ENCODE peak calls at places on chromosomes 16 and 17, in seven cellular contexts. X is pancreas, M is right atrium auricular region, H is Peyer's patch, O is fibroblast of mammary gland, D is AG09309, N is GM12878. I is an unnamed sample.

GRCh38 chr16:29821663-29822115 is 1.4 kb downstream of the MVP start:
- DNase-seq in X (peak; percentile 43), M (no peak), H (peak; percentile 76), O (peak; percentile 87), D (no peak), N (no peak), I (no peak)

GRCh38 chr17:82900741-82901140 is 60.9 kb upstream of the ZNF750 start:
- DNase-seq in X (no peak), M (no peak), H (no peak), O (peak; percentile 40), D (peak; percentile 40), N (no peak), I (no peak)

GRCh38 chr17:49515196-49515770 is 20.2 kb downstream of the NGFR start:
- DNase-seq in X (peak; percentile 91), M (peak; percentile 92), H (peak; percentile 80), O (peak; percentile 99), D (peak; percentile 88), N (peak; percentile 55), I (peak; percentile 90)

GRCh38 chr17:1736348-1737281 is 6.1 kb upstream of the SERPINF2 start:
- DNase-seq in X (no peak), M (no peak), H (peak; percentile 79), O (peak; percentile 85), D (peak; percentile 17), N (no peak), I (peak; percentile 95)

GRCh38 chr17:7191571-7192270 is 12.6 kb upstream of the ASGR1 start:
- DNase-seq in X (peak; percentile 47), M (no peak), H (no peak), O (peak; percentile 37), D (no peak), N (no peak), I (peak; percentile 79)

GRCh38 chr17:41101586-41102259 is at the start of gene KRTAP4-16:
- DNase-seq in X (no peak), M (no peak), H (no peak), O (no peak), D (no peak), N (no peak), I (no peak)

GRCh38 chr16:8761078-8761477 is 36.4 kb downstream of the TMEM186 start:
- DNase-seq in X (no peak), M (no peak), H (no peak), O (no peak), D (no peak), N (no peak), I (no peak)

GRCh38 chr16:81318711-81319110 is 3.9 kb downstream of the GAN start:
- DNase-seq in X (no peak), M (no peak), H (no peak), O (no peak), D (no peak), N (no peak), I (no peak)

GRCh38 chr16:27475561-27475960 is 73.6 kb downstream of the IL21R start:
- DNase-seq in X (no peak), M (no peak), H (no peak), O (peak; percentile 84), D (peak; percentile 63), N (no peak), I (no peak)

GRCh38 chr17:83198366-83199341 is 119.2 kb downstream of the METRNL start:
- DNase-seq in X (no peak), M (no peak), H (peak; percentile 53), O (no peak), D (no peak), N (no peak), I (peak; percentile 13)

GRCh38 chr17:78958556-78959191 is 21.0 kb downstream of the LGALS3BP start:
- DNase-seq in X (no peak), M (no peak), H (peak; percentile 77), O (no peak), D (no peak), N (no peak), I (no peak)

GRCh38 chr16:65991149-65991701 is 375.3 kb upstream of the CDH5 start:
- DNase-seq in X (no peak), M (no peak), H (no peak), O (no peak), D (no peak), N (no peak), I (no peak)

GRCh38 chr16:89318430-89318758 is 100.9 kb downstream of the ZNF778 start:
- DNase-seq in X (peak; percentile 13), M (no peak), H (no peak), O (no peak), D (no peak), N (no peak), I (no peak)

DNA sequence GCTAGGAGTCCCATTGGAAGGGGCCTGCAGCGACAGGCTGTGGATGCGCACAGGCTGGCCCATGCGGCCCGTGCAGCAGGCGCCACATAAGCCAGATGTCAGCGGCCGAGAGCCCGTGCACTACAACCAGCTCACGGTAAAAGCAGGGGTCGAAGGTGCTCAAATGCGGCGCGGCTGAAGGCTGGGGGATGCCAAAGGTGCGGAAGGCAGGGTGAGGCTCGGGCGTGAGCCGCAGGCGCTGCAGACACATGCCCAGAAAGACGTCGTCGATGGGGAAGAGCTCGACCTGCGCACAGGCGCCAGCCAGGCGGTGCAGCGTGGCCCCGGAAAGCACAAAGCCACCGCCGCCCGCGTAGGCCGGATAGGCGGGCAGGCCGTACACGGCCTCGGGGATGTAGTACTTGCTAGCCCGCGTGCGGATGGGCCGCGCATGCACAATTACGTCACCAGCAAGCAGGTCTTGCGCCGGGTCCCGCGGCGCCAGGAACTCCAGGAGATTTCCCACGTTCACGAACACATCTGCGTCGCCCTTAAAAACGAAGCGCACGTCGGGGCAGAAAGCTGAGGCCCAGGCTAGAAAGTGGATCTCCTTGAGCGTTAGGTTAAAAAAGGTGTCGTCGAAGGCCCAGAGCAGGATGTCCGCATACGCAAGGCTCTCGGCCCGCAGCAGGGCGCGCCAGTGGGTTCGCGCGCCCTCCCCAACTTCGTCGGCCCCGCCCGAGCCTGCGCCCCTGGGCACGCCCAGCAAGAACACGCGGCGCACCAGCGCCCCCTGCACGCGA is 1.3 kb downstream of the B3GNT9 start:
- DNase-seq in X (no peak), M (no peak), H (no peak), O (no peak), D (no peak), N (no peak), I (no peak)
- H3K4me3 ChIP-seq in X (no peak overlapping the region), M (no peak overlapping the region), H (no peak overlapping the region), O (no peak overlapping the region), D (no peak overlapping the region), N (no peak overlapping the region), I (peak overlapping the region; percentile 64)

GRCh38 chr17:10061131-10061581 is 137.2 kb downstream of the GAS7 start:
- DNase-seq in X (no peak), M (no peak), H (no peak), O (peak; percentile 90), D (peak; percentile 54), N (no peak), I (no peak)

GRCh38 chr17:10060526-10060925 is 137.9 kb downstream of the GAS7 start:
- DNase-seq in X (no peak), M (no peak), H (no peak), O (no peak), D (no peak), N (no peak), I (no peak)

GRCh38 chr17:10059684-10060211 is 138.7 kb downstream of the GAS7 start:
- DNase-seq in X (no peak), M (peak; percentile 88), H (peak; percentile 64), O (no peak), D (no peak), N (peak; percentile 95), I (no peak)

GRCh38 chr17:10055251-10055975 is 143.0 kb downstream of the GAS7 start:
- DNase-seq in X (no peak), M (no peak), H (no peak), O (no peak), D (no peak), N (no peak), I (no peak)

DNA sequence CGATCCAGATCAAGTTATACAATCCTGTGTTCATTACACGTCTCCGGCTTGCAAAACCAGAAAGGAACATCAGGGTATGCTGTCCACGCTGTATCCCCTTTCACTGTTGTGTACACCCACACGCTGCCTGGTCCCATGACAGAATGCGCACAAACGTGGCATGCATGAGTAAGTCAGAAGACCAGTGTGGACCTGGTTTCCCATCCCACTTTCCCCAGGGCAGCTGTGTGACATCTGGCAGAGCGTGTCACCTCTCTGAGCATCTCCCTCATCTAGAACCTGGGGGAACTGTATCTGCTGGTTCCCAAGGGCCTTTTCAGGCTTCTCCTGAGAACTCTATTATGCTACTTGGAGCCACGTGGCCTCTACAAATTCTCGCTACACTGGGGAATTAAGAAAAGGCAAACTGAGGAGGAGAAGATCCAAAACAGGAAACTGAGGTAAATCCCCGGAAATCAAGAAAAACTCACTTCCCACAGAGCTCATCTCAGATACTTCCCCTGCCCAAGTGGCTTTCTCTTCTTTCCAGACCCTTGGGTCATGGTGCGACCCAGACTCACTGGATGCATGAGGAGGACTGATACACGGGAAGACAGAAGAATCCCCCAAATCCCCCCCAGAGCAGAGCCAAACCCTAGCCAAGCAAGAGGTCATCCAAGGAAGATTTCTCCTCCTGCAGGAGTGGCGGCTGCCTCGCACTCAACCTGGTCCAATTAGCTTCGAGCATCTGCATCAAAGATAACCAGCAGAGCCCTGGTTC is 139.3 kb downstream of the GAS7 start:
- DNase-seq in X (no peak), M (no peak), H (no peak), O (peak; percentile 47), D (no peak), N (peak; percentile 56), I (no peak)
- H3K4me3 ChIP-seq in X (no peak overlapping the region), M (no peak overlapping the region), H (no peak overlapping the region), O (no peak overlapping the region), D (no peak overlapping the region), N (peak overlapping the region; percentile 35), I (no peak overlapping the region)

DNA sequence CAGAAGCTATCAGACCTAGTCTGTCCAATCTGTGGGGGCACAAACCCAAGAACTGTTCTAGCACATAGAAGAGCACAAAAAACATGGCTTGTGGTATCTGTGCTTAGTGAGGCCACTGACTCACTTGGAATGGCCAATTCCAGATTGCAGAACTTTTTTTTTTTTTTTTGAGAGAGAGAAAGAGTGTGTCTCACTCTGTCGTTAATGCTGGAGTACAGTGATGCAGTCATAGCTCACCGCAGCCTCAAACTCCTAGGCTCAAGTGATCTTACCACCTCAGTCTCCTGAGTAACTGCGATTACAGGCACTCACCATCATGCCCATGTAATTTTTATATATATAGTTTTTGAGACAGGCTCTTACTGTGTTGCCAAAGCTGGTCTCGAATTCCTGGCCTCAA is 77.2 kb upstream of the CLEC3A start:
- DNase-seq in X (no peak), M (no peak), H (no peak), O (no peak), D (peak; percentile 23), N (no peak), I (no peak)
- H3K4me3 ChIP-seq in X (no peak overlapping the region), M (no peak overlapping the region), H (no peak overlapping the region), O (no peak overlapping the region), D (no peak overlapping the region), N (no peak overlapping the region), I (no peak overlapping the region)

GRCh38 chr17:77571562-77571981 is 386.9 kb upstream of the TNRC6C start:
- DNase-seq in X (no peak), M (peak; percentile 59), H (peak; percentile 43), O (no peak), D (no peak), N (no peak), I (peak; percentile 37)
- H3K4me3 ChIP-seq in X (no peak overlapping the region), M (peak overlapping the region; percentile 12), H (no peak overlapping the region), O (no peak overlapping the region), D (no peak overlapping the region), N (no peak overlapping the region), I (no peak overlapping the region)

I was measured in testis.